ENCODE peak calls at places on chromosomes 11 and 22, in six cellular contexts. S is ovary, Y is tibial artery, X is PC-3, W is kidney epithelial cell, F is left ventricle myocardium inferior. C is an unnamed sample. For H3K27me3, the result is how much of the 10 kb centered on the place peaks cover.

GRCh38 chr11:69141742-69142141 is 14.0 kb upstream of the SMIM38 start:
- DNase-seq in Y (peak), S (no peak), W (no peak), X (no peak), F (no peak), C (no peak)

GRCh38 chr11:116861539-116861938 is 24.1 kb upstream of the APOA1 start:
- DNase-seq in F (no peak), S (no peak), Y (no peak), W (peak), X (peak), C (no peak)

GRCh38 chr11:16611395-16612233 is 126.8 kb upstream of the C11orf58 start:
- DNase-seq in X (no peak), Y (no peak), W (no peak), F (no peak), S (no peak), C (no peak)

GRCh38 chr22:39130892-39131855 is 21.3 kb downstream of the CBX7 start:
- DNase-seq in W (no peak), F (no peak), X (no peak), Y (peak), S (peak), C (peak)

GRCh38 chr11:8593935-8594909 is at the start of gene STK33:
- DNase-seq in X (no peak), W (no peak), S (peak), F (peak), Y (no peak), C (peak)

GRCh38 chr22:39097098-39098020 is at the start of gene APOBEC3H:
- DNase-seq in S (no peak), W (no peak), Y (no peak), X (peak), F (no peak), C (no peak)

GRCh38 chr11:66333896-66334604 is 2.2 kb downstream of the RIN1 start:
- DNase-seq in Y (no peak), F (no peak), S (no peak), W (no peak), X (no peak), C (peak)

GRCh38 chr11:77054018-77054417 is 12.8 kb upstream of the CAPN5 start:
- DNase-seq in X (no peak), W (no peak), Y (no peak), S (no peak), F (no peak), C (no peak)

GRCh38 chr22:37074537-37074936 is 23.0 kb downstream of the KCTD17 start:
- DNase-seq in S (no peak), W (no peak), X (no peak), F (no peak), Y (no peak), C (no peak)

GRCh38 chr11:94494200-94494545 is 389 bp downstream of the ANKRD49 start:
- DNase-seq in S (no peak), F (no peak), X (peak), Y (no peak), W (no peak), C (no peak)

GRCh38 chr11:75492181-75492820 is 33.4 kb downstream of the GDPD5 start:
- DNase-seq in X (peak), W (no peak), F (no peak), S (no peak), Y (no peak), C (peak)

GRCh38 chr11:43937434-43938411 is 4.7 kb upstream of the C11orf96 start:
- DNase-seq in Y (no peak), S (no peak), X (peak), F (no peak), W (no peak), C (no peak)

GRCh38 chr11:43802509-43802908 is 78.1 kb upstream of the ALKBH3 start:
- DNase-seq in X (peak), W (no peak), Y (no peak), S (no peak), F (no peak), C (no peak)

GRCh38 chr11:115287266-115287665 is 216.9 kb downstream of the CADM1 start:
- DNase-seq in W (no peak), X (no peak), F (no peak), Y (no peak), S (no peak), C (no peak)

GRCh38 chr22:25404923-25405853 is 159.3 kb upstream of the GRK3 start:
- DNase-seq in Y (peak), F (peak), W (no peak), S (peak), X (peak), C (peak)

GRCh38 chr11:117839234-117839882 is 14.8 kb upstream of the FXYD2 start:
- DNase-seq in S (no peak), W (no peak), Y (no peak), F (no peak), X (no peak), C (no peak)

GRCh38 chr11:71116435-71117040 is 135.8 kb downstream of the SHANK2 start:
- DNase-seq in W (no peak), X (no peak), F (no peak), Y (no peak), S (no peak), C (peak)

GRCh38 chr22:22025320-22026156 is 43.0 kb upstream of the TOP3B start:
- DNase-seq in F (no peak), Y (no peak), X (no peak), W (no peak), S (no peak), C (peak)

GRCh38 chr22:41966607-41967240 is 2.5 kb upstream of the SEPTIN3 start:
- DNase-seq in X (peak), Y (no peak), F (no peak), S (no peak), W (peak), C (no peak)

GRCh38 chr11:22787565-22788162 is 41.9 kb downstream of the SVIP start:
- DNase-seq in Y (no peak), X (peak), S (no peak), F (no peak), W (no peak), C (no peak)

GRCh38 chr11:69599502-69599901 is 41.5 kb upstream of the CCND1 start:
- DNase-seq in W (no peak), F (no peak), X (no peak), S (no peak), Y (no peak), C (no peak)

GRCh38 chr11:46438211-46438610 is 46.6 kb upstream of the CHRM4 start:
- DNase-seq in X (no peak), Y (no peak), S (no peak), W (no peak), F (no peak), C (no peak)

GRCh38 chr22:31739795-31740201 is 10.1 kb downstream of the PRR14L start:
- DNase-seq in X (no peak), F (no peak), S (no peak), Y (no peak), W (no peak), C (no peak)

GRCh38 chr11:117099681-117100080 is 1.5 kb upstream of the SIK3 start:
- DNase-seq in Y (no peak), F (no peak), S (no peak), X (no peak), W (no peak), C (no peak)

GRCh38 chr11:313787-314547 is at the start of gene IFITM1:
- DNase-seq in F (no peak), X (peak), S (no peak), Y (no peak), W (peak), C (peak)

GRCh38 chr11:132258865-132259264 is 888.5 kb downstream of the NTM start:
- DNase-seq in S (no peak), X (no peak), F (no peak), W (no peak), Y (no peak), C (no peak)

GRCh38 chr22:36838119-36839030 is 21.5 kb upstream of the PVALB start:
- DNase-seq in F (no peak), W (no peak), S (no peak), Y (no peak), X (no peak), C (no peak)

GRCh38 chr11:87219266-87219665 is 181.5 kb downstream of the TMEM135 start:
- DNase-seq in X (no peak), F (no peak), Y (no peak), W (no peak), S (no peak), C (no peak)

GRCh38 chr11:72234920-72235319 is 9.1 kb downstream of the PHOX2A start:
- DNase-seq in F (no peak), W (no peak), X (no peak), Y (peak), S (no peak), C (no peak)

GRCh38 chr11:44930588-44931302 is 19.9 kb downstream of the TP53I11 start:
- DNase-seq in S (no peak), Y (no peak), W (no peak), F (no peak), X (peak), C (no peak)

GRCh38 chr11:97610000-97610399 is 1220.2 kb downstream of the JRKL start:
- DNase-seq in X (peak), S (no peak), F (no peak), W (no peak), Y (no peak), C (no peak)

GRCh38 chr11:57547854-57548377 is 10.5 kb downstream of the SMTNL1 start:
- DNase-seq in Y (no peak), W (no peak), F (no peak), S (peak), X (no peak), C (no peak)

GRCh38 chr11:7019500-7020182 is 505 bp downstream of the ZNF214 start:
- DNase-seq in Y (no peak), W (no peak), F (peak), X (no peak), S (peak), C (no peak)

GRCh38 chr11:94129505-94130335 is 1.1 kb downstream of the PANX1 start:
- DNase-seq in S (no peak), Y (no peak), X (peak), F (no peak), W (no peak), C (no peak)

DNA sequence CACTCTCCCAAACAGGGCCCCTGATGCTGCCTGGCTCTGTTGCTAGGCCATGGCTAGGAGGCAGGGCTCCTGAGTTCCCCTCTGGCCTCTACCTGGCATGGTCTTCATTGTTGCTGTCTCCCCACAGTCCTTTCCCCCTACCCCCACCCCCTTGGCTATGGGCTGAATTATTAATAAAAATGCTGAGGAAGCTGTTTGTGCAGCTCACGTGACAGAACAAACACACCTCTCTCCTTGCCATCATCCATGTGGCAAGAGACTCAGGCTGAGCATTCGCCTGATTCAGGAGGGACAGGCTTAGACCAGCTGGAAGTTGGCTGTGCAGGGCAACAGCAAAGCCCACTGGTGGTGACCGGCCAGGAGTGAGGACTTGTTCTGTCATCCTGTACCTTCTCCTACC is 4.2 kb upstream of the SYT7 start:
- DNase-seq in X (no peak), S (no peak), F (no peak), W (no peak), Y (no peak), C (no peak)
- H3K27me3 ChIP-seq in X (under half), S (under half), F (under half), W (half or more), Y (under half), C (half or more)

GRCh38 chr11:64058494-64058893 is 22.8 kb downstream of the FLRT1 start:
- DNase-seq in S (no peak), Y (no peak), F (peak), X (no peak), W (no peak), C (peak)

GRCh38 chr11:64057890-64058289 is 22.2 kb downstream of the FLRT1 start:
- DNase-seq in S (no peak), Y (no peak), W (no peak), F (no peak), X (no peak), C (no peak)

GRCh38 chr11:64055077-64055476 is 19.3 kb downstream of the FLRT1 start:
- DNase-seq in W (no peak), X (no peak), Y (no peak), S (no peak), F (peak), C (no peak)

GRCh38 chr11:64056213-64056785 is 20.6 kb downstream of the FLRT1 start:
- DNase-seq in F (no peak), X (no peak), W (no peak), Y (no peak), S (no peak), C (no peak)

DNA sequence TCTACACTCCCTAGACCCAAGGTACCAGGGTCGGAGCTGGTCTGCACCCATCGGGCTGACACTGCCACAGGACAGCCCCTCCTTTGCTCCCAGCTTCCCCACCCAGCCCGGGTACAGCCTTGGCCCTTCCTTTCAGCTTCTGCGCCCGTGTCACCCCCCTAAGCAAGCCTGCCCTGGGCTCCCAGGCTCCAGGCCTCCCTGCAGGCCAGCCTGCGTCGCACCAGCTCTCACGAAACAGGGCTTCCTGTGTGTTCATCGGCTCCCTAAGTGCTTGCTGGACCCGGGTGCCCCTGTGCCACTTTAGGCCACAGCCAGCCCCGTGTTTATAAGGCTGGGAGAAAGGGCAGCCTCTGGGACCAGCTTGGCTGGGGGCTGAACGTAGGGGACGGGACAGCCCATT is 21.1 kb downstream of the FLRT1 start:
- DNase-seq in X (no peak), S (no peak), W (no peak), F (no peak), Y (no peak), C (no peak)
- H3K4me3 ChIP-seq in X (no peak), S (no peak), W (no peak), F (no peak), Y (no peak), C (no peak)

GRCh38 chr11:63710476-63711217 is 29.3 kb downstream of the RTN3 start:
- DNase-seq in Y (no peak), S (no peak), F (no peak), W (no peak), X (peak), C (no peak)
- TF ChIP-seq CTCF in Y (peak), S (no peak), F (peak), W (no peak), X (no peak), C (no peak)

GRCh38 chr11:114058871-114059277 is 637 bp upstream of the ZBTB16 start:
- DNase-seq in X (no peak), Y (peak), F (peak), S (peak), W (no peak), C (no peak)
- H3K27me3 ChIP-seq in X (half or more), Y (under half), F (under half), S (under half), W (half or more), C (under half)

DNA sequence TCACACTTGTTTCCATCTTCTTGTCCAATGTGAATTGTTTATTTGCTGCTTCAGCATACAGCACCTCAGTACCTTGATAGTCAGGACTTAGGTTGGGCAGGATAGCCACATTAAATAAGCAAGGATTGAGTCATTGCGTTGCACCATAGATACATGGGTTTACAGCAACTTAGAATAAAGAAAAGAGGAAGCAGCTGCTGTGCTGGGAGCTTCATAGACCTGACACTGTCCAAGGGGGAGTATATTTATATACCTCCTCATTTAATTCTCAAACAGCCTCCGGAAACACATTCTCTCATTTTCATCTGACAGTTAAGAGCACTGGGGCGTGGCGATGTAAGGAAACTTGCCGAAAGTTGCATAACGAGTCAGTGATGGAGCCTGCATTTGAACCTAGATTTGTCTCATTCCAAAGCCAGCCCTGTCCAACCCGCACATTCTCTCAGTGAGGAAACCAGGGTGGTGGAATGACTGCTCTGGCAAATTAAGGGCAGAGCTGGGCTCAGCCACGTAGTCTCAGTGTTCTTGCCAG is 42.2 kb downstream of the UBASH3B start:
- DNase-seq in F (no peak), X (peak), W (peak), S (no peak), Y (no peak), C (no peak)
- H3K4me3 ChIP-seq in F (no peak), X (no peak), W (no peak), S (no peak), Y (no peak), C (no peak)

GRCh38 chr22:17970205-17970708 is 54.1 kb downstream of the MICAL3 start:
- DNase-seq in F (no peak), S (no peak), W (no peak), Y (no peak), X (no peak), C (peak)
- TF ChIP-seq CTCF in F (no peak), S (no peak), W (no peak), Y (no peak), X (no peak), C (no peak)

GRCh38 chr11:33867996-33868645 is 23.8 kb downstream of the LMO2 start:
- DNase-seq in S (no peak), Y (no peak), F (no peak), W (no peak), X (no peak), C (no peak)
- H3K27me3 ChIP-seq in S (under half), Y (under half), F (under half), W (under half), X (half or more), C (under half)

DNA sequence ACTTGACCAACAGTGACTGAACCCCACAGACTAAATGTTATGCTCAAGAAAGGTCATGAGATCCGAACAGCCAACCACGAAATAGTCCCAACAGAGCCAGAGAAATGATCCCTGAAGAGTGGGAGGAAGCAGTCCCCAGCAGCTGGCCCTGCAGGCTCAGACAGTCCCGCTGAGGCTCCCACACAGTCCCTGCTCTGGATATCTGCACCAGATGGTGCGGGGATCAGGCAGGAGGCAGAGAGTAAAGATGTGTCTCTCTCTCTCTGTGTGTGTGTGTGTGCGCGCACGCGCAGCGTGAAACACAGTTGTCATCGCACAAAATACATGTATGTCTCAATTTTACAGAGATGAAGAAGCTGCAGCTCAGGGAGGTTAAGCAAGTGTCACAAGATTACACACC is 28.0 kb downstream of the GUCY1A2 start:
- DNase-seq in Y (no peak), W (no peak), S (no peak), F (peak), X (no peak), C (peak)
- H3K4me3 ChIP-seq in Y (no peak), W (no peak), S (no peak), F (no peak), X (no peak), C (no peak)

DNA sequence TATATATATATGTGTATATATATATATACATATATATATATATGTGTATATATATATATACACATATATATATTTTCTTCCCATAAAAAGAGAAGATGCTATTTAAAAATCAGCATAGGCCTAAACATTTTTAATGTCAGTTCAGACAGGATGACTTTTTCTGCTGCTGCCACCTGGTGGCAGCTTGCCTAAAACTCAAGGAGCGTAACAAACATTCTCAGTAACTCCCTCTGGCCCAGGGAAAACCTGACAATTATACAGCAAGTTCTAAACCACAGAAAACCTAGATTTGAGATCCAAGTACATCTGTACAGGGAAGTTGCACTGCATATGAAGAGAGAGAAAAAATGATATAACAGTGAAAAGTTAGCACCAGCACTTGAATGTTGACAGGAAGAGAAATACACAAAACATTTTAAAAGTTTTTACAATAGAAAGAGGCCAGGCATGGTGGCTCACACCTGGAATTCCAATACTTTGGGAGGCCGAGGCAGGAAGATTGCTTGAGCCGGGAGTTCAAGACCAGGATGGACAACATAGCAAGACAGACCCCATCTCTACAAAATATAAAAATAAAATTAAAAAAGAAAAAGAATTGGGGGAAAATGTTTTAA is 16.6 kb downstream of the OR8A1 start:
- DNase-seq in S (peak), Y (no peak), X (peak), F (peak), W (no peak), C (no peak)
- TF ChIP-seq CTCF in S (no peak), Y (peak), X (peak), F (peak), W (peak), C (peak)